ENCODE peak calls at places on chromosomes 11 and 22, in seven cellular contexts. N, D, E, I, G, A and M are unnamed samples.

GRCh38 chr11:127574528-127574927 is 574.0 kb upstream of the KIRREL3 start:
- DNase-seq in N (no peak), D (no peak), E (no peak), I (no peak), G (no peak), A (no peak), M (no peak)

GRCh38 chr22:28951969-28952521 is 68.7 kb downstream of the ZNRF3 start:
- DNase-seq in N (no peak), D (no peak), E (no peak), I (peak), G (no peak), A (no peak), M (no peak)

GRCh38 chr22:50488006-50488677 is 1.5 kb downstream of the MIOX start:
- DNase-seq in N (no peak), D (no peak), E (no peak), I (no peak), G (no peak), A (no peak), M (no peak)

GRCh38 chr11:94746721-94747120 is 21.4 kb upstream of the AMOTL1 start:
- DNase-seq in N (no peak), D (no peak), E (no peak), I (no peak), G (no peak), A (no peak), M (no peak)

GRCh38 chr11:2837096-2837601 is 48.4 kb downstream of the CDKN1C start:
- DNase-seq in N (no peak), D (no peak), E (no peak), I (peak), G (peak), A (no peak), M (no peak)

GRCh38 chr11:1204381-1205101 is 18.3 kb upstream of the MUC5B start:
- DNase-seq in N (no peak), D (no peak), E (no peak), I (no peak), G (no peak), A (no peak), M (no peak)

GRCh38 chr11:3167143-3168119 is 2.3 kb upstream of the OSBPL5 start:
- DNase-seq in N (no peak), D (peak), E (no peak), I (no peak), G (no peak), A (no peak), M (no peak)

GRCh38 chr11:44457862-44458261 is 107.6 kb upstream of the CD82 start:
- DNase-seq in N (no peak), D (no peak), E (no peak), I (no peak), G (no peak), A (no peak), M (no peak)

GRCh38 chr11:57482782-57483569 is 22.6 kb downstream of the RTN4RL2 start:
- DNase-seq in N (peak), D (peak), E (no peak), I (peak), G (no peak), A (no peak), M (peak)

GRCh38 chr11:69640260-69640994 is 529 bp upstream of the CCND1 start:
- DNase-seq in N (no peak), D (no peak), E (no peak), I (peak), G (no peak), A (no peak), M (no peak)

GRCh38 chr11:19239039-19239438 is 1.7 kb downstream of the E2F8 start:
- DNase-seq in N (no peak), D (no peak), E (no peak), I (no peak), G (no peak), A (no peak), M (no peak)